ENCODE peak calls at places on chromosomes 13 and 19, in nine cellular contexts. One of them, this sample, is unnamed.

GRCh38 chr13:110270507-110270906 is 36.5 kb downstream of the COL4A1 start:
- DNase-seq in activated CD4-positive, alpha-beta T cell treated with anti-CD3 and anti-CD28 coated beads, Interleukin-2, amount 10 ng/mL, durations not matched to agents 7 days and 5 days: no peak
- DNase-seq in astrocyte: no peak
- DNase-seq in fibroblast of villous mesenchyme: no peak
- DNase-seq in AG09309: no peak
- DNase-seq in breast epithelium: no peak
- DNase-seq in anterior cingulate cortex: no peak
- DNase-seq in stimulated activated CD4-positive, alpha-beta T cell treated with anti-CD3 and anti-CD28 coated beads, Interleukin-1b, Interleukin-23, amount 100 ng/mL, for 4 hours: no peak
- DNase-seq in NCI-H446: no peak
- DNase-seq in this sample: no peak

GRCh38 chr19:10836478-10837325 is 690 bp upstream of the TMED1 start:
- DNase-seq in activated CD4-positive, alpha-beta T cell treated with anti-CD3 and anti-CD28 coated beads, Interleukin-2, amount 10 ng/mL, durations not matched to agents 7 days and 5 days: peak; percentile 88
- DNase-seq in breast epithelium: no peak
- DNase-seq in anterior cingulate cortex: peak; percentile 88
- DNase-seq in astrocyte: peak; percentile 65
- DNase-seq in AG09309: no peak
- DNase-seq in NCI-H446: no peak
- DNase-seq in stimulated activated CD4-positive, alpha-beta T cell treated with anti-CD3 and anti-CD28 coated beads, Interleukin-1b, Interleukin-23, amount 100 ng/mL, for 4 hours: peak; percentile 71
- DNase-seq in fibroblast of villous mesenchyme: no peak
- DNase-seq in this sample: peak; percentile 76

GRCh38 chr19:41784337-41785239 is 11.8 kb upstream of the CEACAM3 start:
- DNase-seq in AG09309: no peak
- DNase-seq in activated CD4-positive, alpha-beta T cell treated with anti-CD3 and anti-CD28 coated beads, Interleukin-2, amount 10 ng/mL, durations not matched to agents 7 days and 5 days: no peak
- DNase-seq in breast epithelium: no peak
- DNase-seq in anterior cingulate cortex: no peak
- DNase-seq in astrocyte: no peak
- DNase-seq in NCI-H446: no peak
- DNase-seq in stimulated activated CD4-positive, alpha-beta T cell treated with anti-CD3 and anti-CD28 coated beads, Interleukin-1b, Interleukin-23, amount 100 ng/mL, for 4 hours: no peak
- DNase-seq in fibroblast of villous mesenchyme: no peak
- DNase-seq in this sample: no peak

GRCh38 chr19:46426506-46427162 is 2.1 kb downstream of the PNMA8C start:
- DNase-seq in stimulated activated CD4-positive, alpha-beta T cell treated with anti-CD3 and anti-CD28 coated beads, Interleukin-1b, Interleukin-23, amount 100 ng/mL, for 4 hours: no peak
- DNase-seq in astrocyte: peak; percentile 51
- DNase-seq in fibroblast of villous mesenchyme: peak; percentile 80
- DNase-seq in breast epithelium: no peak
- DNase-seq in activated CD4-positive, alpha-beta T cell treated with anti-CD3 and anti-CD28 coated beads, Interleukin-2, amount 10 ng/mL, durations not matched to agents 7 days and 5 days: peak; percentile 23
- DNase-seq in NCI-H446: no peak
- DNase-seq in anterior cingulate cortex: peak; percentile 54
- DNase-seq in AG09309: no peak
- DNase-seq in this sample: peak; percentile 65

GRCh38 chr13:48126944-48127814 is 32.3 kb upstream of the MED4 start:
- DNase-seq in astrocyte: peak; percentile 48
- DNase-seq in NCI-H446: peak; percentile 44
- DNase-seq in AG09309: peak; percentile 51
- DNase-seq in activated CD4-positive, alpha-beta T cell treated with anti-CD3 and anti-CD28 coated beads, Interleukin-2, amount 10 ng/mL, durations not matched to agents 7 days and 5 days: peak; percentile 50
- DNase-seq in breast epithelium: no peak
- DNase-seq in anterior cingulate cortex: peak; percentile 7
- DNase-seq in stimulated activated CD4-positive, alpha-beta T cell treated with anti-CD3 and anti-CD28 coated beads, Interleukin-1b, Interleukin-23, amount 100 ng/mL, for 4 hours: peak; percentile 31
- DNase-seq in fibroblast of villous mesenchyme: peak; percentile 85
- DNase-seq in this sample: peak; percentile 80

GRCh38 chr19:17136617-17137016 is 61.0 kb downstream of the MYO9B start:
- DNase-seq in breast epithelium: no peak
- DNase-seq in astrocyte: no peak
- DNase-seq in activated CD4-positive, alpha-beta T cell treated with anti-CD3 and anti-CD28 coated beads, Interleukin-2, amount 10 ng/mL, durations not matched to agents 7 days and 5 days: no peak
- DNase-seq in AG09309: no peak
- DNase-seq in fibroblast of villous mesenchyme: no peak
- DNase-seq in anterior cingulate cortex: no peak
- DNase-seq in NCI-H446: no peak
- DNase-seq in stimulated activated CD4-positive, alpha-beta T cell treated with anti-CD3 and anti-CD28 coated beads, Interleukin-1b, Interleukin-23, amount 100 ng/mL, for 4 hours: no peak
- DNase-seq in this sample: no peak

GRCh38 chr19:16191216-16191908 is 6.2 kb downstream of the FAM32A start:
- DNase-seq in stimulated activated CD4-positive, alpha-beta T cell treated with anti-CD3 and anti-CD28 coated beads, Interleukin-1b, Interleukin-23, amount 100 ng/mL, for 4 hours: no peak
- DNase-seq in astrocyte: no peak
- DNase-seq in AG09309: no peak
- DNase-seq in anterior cingulate cortex: no peak
- DNase-seq in NCI-H446: no peak
- DNase-seq in activated CD4-positive, alpha-beta T cell treated with anti-CD3 and anti-CD28 coated beads, Interleukin-2, amount 10 ng/mL, durations not matched to agents 7 days and 5 days: no peak
- DNase-seq in breast epithelium: no peak
- DNase-seq in fibroblast of villous mesenchyme: no peak
- DNase-seq in this sample: no peak

GRCh38 chr19:2302319-2303208 is 5.4 kb downstream of the LINGO3 start:
- DNase-seq in AG09309: no peak
- DNase-seq in stimulated activated CD4-positive, alpha-beta T cell treated with anti-CD3 and anti-CD28 coated beads, Interleukin-1b, Interleukin-23, amount 100 ng/mL, for 4 hours: no peak
- DNase-seq in activated CD4-positive, alpha-beta T cell treated with anti-CD3 and anti-CD28 coated beads, Interleukin-2, amount 10 ng/mL, durations not matched to agents 7 days and 5 days: no peak
- DNase-seq in astrocyte: peak; percentile 40
- DNase-seq in breast epithelium: no peak
- DNase-seq in fibroblast of villous mesenchyme: peak; percentile 65
- DNase-seq in anterior cingulate cortex: no peak
- DNase-seq in NCI-H446: no peak
- DNase-seq in this sample: no peak

GRCh38 chr13:37059136-37059847 is at the start of gene SUPT20H:
- DNase-seq in stimulated activated CD4-positive, alpha-beta T cell treated with anti-CD3 and anti-CD28 coated beads, Interleukin-1b, Interleukin-23, amount 100 ng/mL, for 4 hours: peak; percentile 93
- DNase-seq in anterior cingulate cortex: peak; percentile 88
- DNase-seq in astrocyte: peak; percentile 84
- DNase-seq in NCI-H446: peak; percentile 76
- DNase-seq in breast epithelium: peak; percentile 88
- DNase-seq in AG09309: peak; percentile 42
- DNase-seq in activated CD4-positive, alpha-beta T cell treated with anti-CD3 and anti-CD28 coated beads, Interleukin-2, amount 10 ng/mL, durations not matched to agents 7 days and 5 days: peak; percentile 92
- DNase-seq in fibroblast of villous mesenchyme: peak; percentile 90
- DNase-seq in this sample: peak; percentile 95

GRCh38 chr13:49545661-49546060 is 39.7 kb downstream of the RCBTB1 start:
- DNase-seq in fibroblast of villous mesenchyme: no peak
- DNase-seq in stimulated activated CD4-positive, alpha-beta T cell treated with anti-CD3 and anti-CD28 coated beads, Interleukin-1b, Interleukin-23, amount 100 ng/mL, for 4 hours: no peak
- DNase-seq in activated CD4-positive, alpha-beta T cell treated with anti-CD3 and anti-CD28 coated beads, Interleukin-2, amount 10 ng/mL, durations not matched to agents 7 days and 5 days: no peak
- DNase-seq in NCI-H446: no peak
- DNase-seq in anterior cingulate cortex: no peak
- DNase-seq in AG09309: no peak
- DNase-seq in breast epithelium: no peak
- DNase-seq in astrocyte: no peak
- DNase-seq in this sample: no peak

GRCh38 chr19:6947745-6948144 is 60.4 kb downstream of the ADGRE1 start:
- DNase-seq in activated CD4-positive, alpha-beta T cell treated with anti-CD3 and anti-CD28 coated beads, Interleukin-2, amount 10 ng/mL, durations not matched to agents 7 days and 5 days: peak; percentile 41
- DNase-seq in anterior cingulate cortex: no peak
- DNase-seq in fibroblast of villous mesenchyme: no peak
- DNase-seq in NCI-H446: no peak
- DNase-seq in breast epithelium: no peak
- DNase-seq in AG09309: peak; percentile 16
- DNase-seq in astrocyte: peak; percentile 6
- DNase-seq in stimulated activated CD4-positive, alpha-beta T cell treated with anti-CD3 and anti-CD28 coated beads, Interleukin-1b, Interleukin-23, amount 100 ng/mL, for 4 hours: no peak
- DNase-seq in this sample: peak; percentile 3

GRCh38 chr19:40776966-40777794 is 867 bp upstream of the RAB4B start:
- DNase-seq in fibroblast of villous mesenchyme: peak; percentile 95
- DNase-seq in breast epithelium: peak; percentile 93
- DNase-seq in astrocyte: peak; percentile 81
- DNase-seq in anterior cingulate cortex: peak; percentile 72
- DNase-seq in AG09309: peak; percentile 78
- DNase-seq in stimulated activated CD4-positive, alpha-beta T cell treated with anti-CD3 and anti-CD28 coated beads, Interleukin-1b, Interleukin-23, amount 100 ng/mL, for 4 hours: peak; percentile 81
- DNase-seq in activated CD4-positive, alpha-beta T cell treated with anti-CD3 and anti-CD28 coated beads, Interleukin-2, amount 10 ng/mL, durations not matched to agents 7 days and 5 days: peak; percentile 96
- DNase-seq in NCI-H446: peak; percentile 94
- DNase-seq in this sample: peak; percentile 90

GRCh38 chr13:107581009-107581408 is 634.3 kb downstream of the LIG4 start:
- DNase-seq in anterior cingulate cortex: no peak
- DNase-seq in activated CD4-positive, alpha-beta T cell treated with anti-CD3 and anti-CD28 coated beads, Interleukin-2, amount 10 ng/mL, durations not matched to agents 7 days and 5 days: no peak
- DNase-seq in stimulated activated CD4-positive, alpha-beta T cell treated with anti-CD3 and anti-CD28 coated beads, Interleukin-1b, Interleukin-23, amount 100 ng/mL, for 4 hours: no peak
- DNase-seq in astrocyte: no peak
- DNase-seq in NCI-H446: no peak
- DNase-seq in breast epithelium: no peak
- DNase-seq in fibroblast of villous mesenchyme: no peak
- DNase-seq in AG09309: no peak
- DNase-seq in this sample: no peak

GRCh38 chr13:41496420-41497234 is 39.3 kb downstream of the RGCC start:
- DNase-seq in activated CD4-positive, alpha-beta T cell treated with anti-CD3 and anti-CD28 coated beads, Interleukin-2, amount 10 ng/mL, durations not matched to agents 7 days and 5 days: no peak
- DNase-seq in anterior cingulate cortex: no peak
- DNase-seq in astrocyte: peak; percentile 72
- DNase-seq in AG09309: no peak
- DNase-seq in NCI-H446: no peak
- DNase-seq in stimulated activated CD4-positive, alpha-beta T cell treated with anti-CD3 and anti-CD28 coated beads, Interleukin-1b, Interleukin-23, amount 100 ng/mL, for 4 hours: no peak
- DNase-seq in breast epithelium: no peak
- DNase-seq in fibroblast of villous mesenchyme: peak; percentile 68
- DNase-seq in this sample: no peak

GRCh38 chr13:106375085-106375484 is 160.4 kb downstream of the EFNB2 start:
- DNase-seq in AG09309: no peak
- DNase-seq in activated CD4-positive, alpha-beta T cell treated with anti-CD3 and anti-CD28 coated beads, Interleukin-2, amount 10 ng/mL, durations not matched to agents 7 days and 5 days: no peak
- DNase-seq in anterior cingulate cortex: no peak
- DNase-seq in stimulated activated CD4-positive, alpha-beta T cell treated with anti-CD3 and anti-CD28 coated beads, Interleukin-1b, Interleukin-23, amount 100 ng/mL, for 4 hours: no peak
- DNase-seq in astrocyte: no peak
- DNase-seq in breast epithelium: no peak
- DNase-seq in fibroblast of villous mesenchyme: no peak
- DNase-seq in NCI-H446: no peak
- DNase-seq in this sample: no peak

GRCh38 chr19:1151917-1152601 is 22.0 kb downstream of the SBNO2 start:
- DNase-seq in AG09309: no peak
- DNase-seq in astrocyte: no peak
- DNase-seq in stimulated activated CD4-positive, alpha-beta T cell treated with anti-CD3 and anti-CD28 coated beads, Interleukin-1b, Interleukin-23, amount 100 ng/mL, for 4 hours: no peak
- DNase-seq in fibroblast of villous mesenchyme: no peak
- DNase-seq in activated CD4-positive, alpha-beta T cell treated with anti-CD3 and anti-CD28 coated beads, Interleukin-2, amount 10 ng/mL, durations not matched to agents 7 days and 5 days: no peak
- DNase-seq in breast epithelium: no peak
- DNase-seq in NCI-H446: no peak
- DNase-seq in anterior cingulate cortex: no peak
- DNase-seq in this sample: no peak

GRCh38 chr13:92187378-92187989 is 789.1 kb downstream of the GPC5 start:
- DNase-seq in activated CD4-positive, alpha-beta T cell treated with anti-CD3 and anti-CD28 coated beads, Interleukin-2, amount 10 ng/mL, durations not matched to agents 7 days and 5 days: peak; percentile 22
- DNase-seq in astrocyte: peak; percentile 29
- DNase-seq in NCI-H446: no peak
- DNase-seq in anterior cingulate cortex: no peak
- DNase-seq in fibroblast of villous mesenchyme: peak; percentile 34
- DNase-seq in stimulated activated CD4-positive, alpha-beta T cell treated with anti-CD3 and anti-CD28 coated beads, Interleukin-1b, Interleukin-23, amount 100 ng/mL, for 4 hours: peak; percentile 10
- DNase-seq in AG09309: no peak
- DNase-seq in breast epithelium: no peak
- DNase-seq in this sample: peak; percentile 45

GRCh38 chr13:53499551-53499950 is 470.9 kb downstream of the OLFM4 start:
- DNase-seq in anterior cingulate cortex: no peak
- DNase-seq in NCI-H446: no peak
- DNase-seq in breast epithelium: no peak
- DNase-seq in activated CD4-positive, alpha-beta T cell treated with anti-CD3 and anti-CD28 coated beads, Interleukin-2, amount 10 ng/mL, durations not matched to agents 7 days and 5 days: no peak
- DNase-seq in AG09309: no peak
- DNase-seq in astrocyte: no peak
- DNase-seq in fibroblast of villous mesenchyme: no peak
- DNase-seq in stimulated activated CD4-positive, alpha-beta T cell treated with anti-CD3 and anti-CD28 coated beads, Interleukin-1b, Interleukin-23, amount 100 ng/mL, for 4 hours: no peak
- DNase-seq in this sample: no peak

GRCh38 chr19:56141416-56141992 is 417 bp downstream of the ZNF444 start:
- DNase-seq in activated CD4-positive, alpha-beta T cell treated with anti-CD3 and anti-CD28 coated beads, Interleukin-2, amount 10 ng/mL, durations not matched to agents 7 days and 5 days: peak; percentile 50
- DNase-seq in anterior cingulate cortex: no peak
- DNase-seq in fibroblast of villous mesenchyme: no peak
- DNase-seq in NCI-H446: no peak
- DNase-seq in stimulated activated CD4-positive, alpha-beta T cell treated with anti-CD3 and anti-CD28 coated beads, Interleukin-1b, Interleukin-23, amount 100 ng/mL, for 4 hours: no peak
- DNase-seq in AG09309: no peak
- DNase-seq in astrocyte: no peak
- DNase-seq in breast epithelium: no peak
- DNase-seq in this sample: no peak

GRCh38 chr19:13909430-13909829 is 3.4 kb downstream of the CC2D1A start:
- DNase-seq in stimulated activated CD4-positive, alpha-beta T cell treated with anti-CD3 and anti-CD28 coated beads, Interleukin-1b, Interleukin-23, amount 100 ng/mL, for 4 hours: no peak
- DNase-seq in astrocyte: no peak
- DNase-seq in anterior cingulate cortex: no peak
- DNase-seq in fibroblast of villous mesenchyme: no peak
- DNase-seq in NCI-H446: no peak
- DNase-seq in AG09309: no peak
- DNase-seq in activated CD4-positive, alpha-beta T cell treated with anti-CD3 and anti-CD28 coated beads, Interleukin-2, amount 10 ng/mL, durations not matched to agents 7 days and 5 days: no peak
- DNase-seq in breast epithelium: no peak
- DNase-seq in this sample: no peak

GRCh38 chr19:40889366-40889765 is 7.3 kb upstream of the CYP2A7 start:
- DNase-seq in astrocyte: no peak
- DNase-seq in fibroblast of villous mesenchyme: no peak
- DNase-seq in breast epithelium: no peak
- DNase-seq in anterior cingulate cortex: no peak
- DNase-seq in stimulated activated CD4-positive, alpha-beta T cell treated with anti-CD3 and anti-CD28 coated beads, Interleukin-1b, Interleukin-23, amount 100 ng/mL, for 4 hours: no peak
- DNase-seq in NCI-H446: no peak
- DNase-seq in AG09309: no peak
- DNase-seq in activated CD4-positive, alpha-beta T cell treated with anti-CD3 and anti-CD28 coated beads, Interleukin-2, amount 10 ng/mL, durations not matched to agents 7 days and 5 days: no peak
- DNase-seq in this sample: no peak

GRCh38 chr13:113855012-113855921 is 8.6 kb downstream of the GAS6 start:
- DNase-seq in fibroblast of villous mesenchyme: peak; percentile 59
- DNase-seq in AG09309: no peak
- DNase-seq in breast epithelium: peak; percentile 5
- DNase-seq in anterior cingulate cortex: no peak
- DNase-seq in stimulated activated CD4-positive, alpha-beta T cell treated with anti-CD3 and anti-CD28 coated beads, Interleukin-1b, Interleukin-23, amount 100 ng/mL, for 4 hours: no peak
- DNase-seq in activated CD4-positive, alpha-beta T cell treated with anti-CD3 and anti-CD28 coated beads, Interleukin-2, amount 10 ng/mL, durations not matched to agents 7 days and 5 days: no peak
- DNase-seq in astrocyte: no peak
- DNase-seq in NCI-H446: no peak
- DNase-seq in this sample: no peak

GRCh38 chr19:18967358-18968146 is 26.5 kb upstream of the HOMER3 start:
- DNase-seq in anterior cingulate cortex: no peak
- DNase-seq in breast epithelium: peak; percentile 88
- DNase-seq in AG09309: no peak
- DNase-seq in NCI-H446: no peak
- DNase-seq in fibroblast of villous mesenchyme: peak; percentile 41
- DNase-seq in stimulated activated CD4-positive, alpha-beta T cell treated with anti-CD3 and anti-CD28 coated beads, Interleukin-1b, Interleukin-23, amount 100 ng/mL, for 4 hours: no peak
- DNase-seq in activated CD4-positive, alpha-beta T cell treated with anti-CD3 and anti-CD28 coated beads, Interleukin-2, amount 10 ng/mL, durations not matched to agents 7 days and 5 days: no peak
- DNase-seq in astrocyte: peak; percentile 33
- DNase-seq in this sample: peak; percentile 90

GRCh38 chr19:12789098-12789903 is 2.0 kb upstream of the JUNB start:
- DNase-seq in fibroblast of villous mesenchyme: peak; percentile 55
- DNase-seq in NCI-H446: no peak
- DNase-seq in stimulated activated CD4-positive, alpha-beta T cell treated with anti-CD3 and anti-CD28 coated beads, Interleukin-1b, Interleukin-23, amount 100 ng/mL, for 4 hours: no peak
- DNase-seq in AG09309: no peak
- DNase-seq in astrocyte: no peak
- DNase-seq in anterior cingulate cortex: no peak
- DNase-seq in activated CD4-positive, alpha-beta T cell treated with anti-CD3 and anti-CD28 coated beads, Interleukin-2, amount 10 ng/mL, durations not matched to agents 7 days and 5 days: no peak
- DNase-seq in breast epithelium: no peak
- DNase-seq in this sample: peak; percentile 64

GRCh38 chr19:30059741-30060140 is 117.7 kb downstream of the URI1 start:
- DNase-seq in astrocyte: no peak
- DNase-seq in AG09309: no peak
- DNase-seq in stimulated activated CD4-positive, alpha-beta T cell treated with anti-CD3 and anti-CD28 coated beads, Interleukin-1b, Interleukin-23, amount 100 ng/mL, for 4 hours: no peak
- DNase-seq in anterior cingulate cortex: no peak
- DNase-seq in fibroblast of villous mesenchyme: no peak
- DNase-seq in NCI-H446: no peak
- DNase-seq in breast epithelium: no peak
- DNase-seq in activated CD4-positive, alpha-beta T cell treated with anti-CD3 and anti-CD28 coated beads, Interleukin-2, amount 10 ng/mL, durations not matched to agents 7 days and 5 days: no peak
- DNase-seq in this sample: no peak

GRCh38 chr13:36880961-36881360 is 39.1 kb downstream of the SMAD9 start:
- DNase-seq in astrocyte: no peak
- DNase-seq in breast epithelium: no peak
- DNase-seq in activated CD4-positive, alpha-beta T cell treated with anti-CD3 and anti-CD28 coated beads, Interleukin-2, amount 10 ng/mL, durations not matched to agents 7 days and 5 days: no peak
- DNase-seq in NCI-H446: no peak
- DNase-seq in anterior cingulate cortex: no peak
- DNase-seq in fibroblast of villous mesenchyme: no peak
- DNase-seq in stimulated activated CD4-positive, alpha-beta T cell treated with anti-CD3 and anti-CD28 coated beads, Interleukin-1b, Interleukin-23, amount 100 ng/mL, for 4 hours: no peak
- DNase-seq in AG09309: no peak
- DNase-seq in this sample: no peak

GRCh38 chr13:29411493-29411892 is 184.0 kb downstream of the SLC7A1 start:
- DNase-seq in activated CD4-positive, alpha-beta T cell treated with anti-CD3 and anti-CD28 coated beads, Interleukin-2, amount 10 ng/mL, durations not matched to agents 7 days and 5 days: no peak
- DNase-seq in breast epithelium: no peak
- DNase-seq in stimulated activated CD4-positive, alpha-beta T cell treated with anti-CD3 and anti-CD28 coated beads, Interleukin-1b, Interleukin-23, amount 100 ng/mL, for 4 hours: no peak
- DNase-seq in astrocyte: peak; percentile 15
- DNase-seq in anterior cingulate cortex: no peak
- DNase-seq in AG09309: no peak
- DNase-seq in NCI-H446: no peak
- DNase-seq in fibroblast of villous mesenchyme: peak; percentile 76
- DNase-seq in this sample: peak; percentile 29

GRCh38 chr13:35881360-35881759 is 249.8 kb downstream of the DCLK1 start:
- DNase-seq in NCI-H446: peak; percentile 77
- DNase-seq in breast epithelium: no peak
- DNase-seq in anterior cingulate cortex: peak; percentile 28
- DNase-seq in activated CD4-positive, alpha-beta T cell treated with anti-CD3 and anti-CD28 coated beads, Interleukin-2, amount 10 ng/mL, durations not matched to agents 7 days and 5 days: no peak
- DNase-seq in astrocyte: peak; percentile 57
- DNase-seq in AG09309: no peak
- DNase-seq in fibroblast of villous mesenchyme: no peak
- DNase-seq in stimulated activated CD4-positive, alpha-beta T cell treated with anti-CD3 and anti-CD28 coated beads, Interleukin-1b, Interleukin-23, amount 100 ng/mL, for 4 hours: no peak
- DNase-seq in this sample: no peak

GRCh38 chr13:46903748-46904147 is 6.9 kb upstream of the HTR2A start:
- DNase-seq in astrocyte: peak; percentile 45
- DNase-seq in activated CD4-positive, alpha-beta T cell treated with anti-CD3 and anti-CD28 coated beads, Interleukin-2, amount 10 ng/mL, durations not matched to agents 7 days and 5 days: no peak
- DNase-seq in anterior cingulate cortex: no peak
- DNase-seq in AG09309: no peak
- DNase-seq in NCI-H446: no peak
- DNase-seq in breast epithelium: no peak
- DNase-seq in stimulated activated CD4-positive, alpha-beta T cell treated with anti-CD3 and anti-CD28 coated beads, Interleukin-1b, Interleukin-23, amount 100 ng/mL, for 4 hours: no peak
- DNase-seq in fibroblast of villous mesenchyme: peak; percentile 10
- DNase-seq in this sample: no peak

GRCh38 chr13:111893071-111893606 is 173.8 kb upstream of the SOX1 start:
- DNase-seq in fibroblast of villous mesenchyme: no peak
- DNase-seq in breast epithelium: no peak
- DNase-seq in astrocyte: no peak
- DNase-seq in anterior cingulate cortex: no peak
- DNase-seq in AG09309: no peak
- DNase-seq in stimulated activated CD4-positive, alpha-beta T cell treated with anti-CD3 and anti-CD28 coated beads, Interleukin-1b, Interleukin-23, amount 100 ng/mL, for 4 hours: no peak
- DNase-seq in activated CD4-positive, alpha-beta T cell treated with anti-CD3 and anti-CD28 coated beads, Interleukin-2, amount 10 ng/mL, durations not matched to agents 7 days and 5 days: no peak
- DNase-seq in NCI-H446: no peak
- DNase-seq in this sample: no peak

GRCh38 chr19:30169196-30169900 is 202.8 kb upstream of the ZNF536 start:
- DNase-seq in activated CD4-positive, alpha-beta T cell treated with anti-CD3 and anti-CD28 coated beads, Interleukin-2, amount 10 ng/mL, durations not matched to agents 7 days and 5 days: no peak
- DNase-seq in stimulated activated CD4-positive, alpha-beta T cell treated with anti-CD3 and anti-CD28 coated beads, Interleukin-1b, Interleukin-23, amount 100 ng/mL, for 4 hours: no peak
- DNase-seq in NCI-H446: no peak
- DNase-seq in anterior cingulate cortex: no peak
- DNase-seq in AG09309: no peak
- DNase-seq in fibroblast of villous mesenchyme: no peak
- DNase-seq in astrocyte: no peak
- DNase-seq in breast epithelium: no peak
- DNase-seq in this sample: no peak

This sample was measured in epithelial cell of esophagus.